ENCODE peak calls at places on chromosomes 5 and 9, in four cellular contexts. One of them, this sample, is unnamed.

GRCh38 chr9:134629586-134630392 is 11.8 kb upstream of the COL5A1 start:
- DNase-seq in right cardiac atrium: peak
- DNase-seq in germinal center: no peak
- DNase-seq in NAMALWA: no peak
- DNase-seq in this sample: no peak

GRCh38 chr9:78130004-78130403 is 98.4 kb upstream of the GNAQ start:
- DNase-seq in right cardiac atrium: peak
- DNase-seq in germinal center: no peak
- DNase-seq in NAMALWA: peak
- DNase-seq in this sample: peak

GRCh38 chr5:142432961-142433360 is 108.1 kb upstream of the SPRY4 start:
- DNase-seq in right cardiac atrium: no peak
- DNase-seq in germinal center: peak
- DNase-seq in NAMALWA: no peak
- DNase-seq in this sample: no peak

GRCh38 chr5:132364319-132364718 is 5.2 kb upstream of the SLC22A5 start:
- DNase-seq in right cardiac atrium: no peak
- DNase-seq in germinal center: no peak
- DNase-seq in NAMALWA: no peak
- DNase-seq in this sample: no peak

GRCh38 chr9:125126019-125126746 is 17.1 kb downstream of the SCAI start:
- DNase-seq in right cardiac atrium: peak
- DNase-seq in germinal center: peak
- DNase-seq in NAMALWA: peak
- DNase-seq in this sample: peak

GRCh38 chr5:65808818-65809217 is 86.8 kb downstream of the NLN start:
- DNase-seq in right cardiac atrium: no peak
- DNase-seq in germinal center: no peak
- DNase-seq in NAMALWA: no peak
- DNase-seq in this sample: no peak

GRCh38 chr5:6354848-6355247 is 23.5 kb downstream of the MED10 start:
- DNase-seq in right cardiac atrium: no peak
- DNase-seq in germinal center: no peak
- DNase-seq in NAMALWA: no peak
- DNase-seq in this sample: no peak

GRCh38 chr9:4769321-4770080 is 23.2 kb upstream of the RCL1 start:
- DNase-seq in right cardiac atrium: no peak
- DNase-seq in germinal center: no peak
- DNase-seq in NAMALWA: no peak
- DNase-seq in this sample: no peak

GRCh38 chr5:67011422-67011821 is 185.2 kb downstream of the CD180 start:
- DNase-seq in right cardiac atrium: no peak
- DNase-seq in germinal center: no peak
- DNase-seq in NAMALWA: no peak
- DNase-seq in this sample: no peak

This sample was measured in Karpas-422.